ENCODE peak calls at places on chromosomes 3 and 15, in five cellular contexts. One of them, this sample, is unnamed.

GRCh38 chr3:165837801-165838200 is 578 bp upstream of the BCHE start:
- DNase-seq in IMR-90: no peak
- DNase-seq in PC-3: no peak
- DNase-seq in mesenchymal stem cell: no peak
- DNase-seq in SK-N-SH: no peak
- DNase-seq in this sample: no peak

GRCh38 chr3:128549283-128550112 is 56.5 kb upstream of the GATA2 start:
- DNase-seq in IMR-90: peak
- DNase-seq in PC-3: peak
- DNase-seq in SK-N-SH: peak
- DNase-seq in mesenchymal stem cell: peak
- DNase-seq in this sample: no peak

GRCh38 chr3:15339786-15340215 is 7.4 kb upstream of the SH3BP5 start:
- DNase-seq in SK-N-SH: no peak
- DNase-seq in mesenchymal stem cell: peak
- DNase-seq in IMR-90: peak
- DNase-seq in PC-3: peak
- DNase-seq in this sample: no peak

GRCh38 chr15:71761649-71762048 is 48.7 kb upstream of the NR2E3 start:
- DNase-seq in PC-3: peak
- DNase-seq in SK-N-SH: no peak
- DNase-seq in mesenchymal stem cell: peak
- DNase-seq in IMR-90: peak
- DNase-seq in this sample: no peak

GRCh38 chr15:51267047-51267713 is 71.2 kb downstream of the CYP19A1 start:
- DNase-seq in PC-3: no peak
- DNase-seq in SK-N-SH: peak
- DNase-seq in IMR-90: no peak
- DNase-seq in mesenchymal stem cell: peak
- DNase-seq in this sample: no peak

GRCh38 chr15:52213206-52213605 is 22.0 kb upstream of the GNB5 start:
- DNase-seq in PC-3: no peak
- DNase-seq in SK-N-SH: no peak
- DNase-seq in IMR-90: no peak
- DNase-seq in mesenchymal stem cell: no peak
- DNase-seq in this sample: no peak

GRCh38 chr3:50759015-50759414 is 84.3 kb downstream of the DOCK3 start:
- DNase-seq in IMR-90: no peak
- DNase-seq in PC-3: no peak
- DNase-seq in SK-N-SH: no peak
- DNase-seq in mesenchymal stem cell: no peak
- DNase-seq in this sample: no peak

GRCh38 chr3:194450341-194450740 is 36.5 kb downstream of the ATP13A3 start:
- DNase-seq in PC-3: peak
- DNase-seq in IMR-90: no peak
- DNase-seq in mesenchymal stem cell: no peak
- DNase-seq in SK-N-SH: no peak
- DNase-seq in this sample: no peak

GRCh38 chr15:30885814-30886213 is 17.9 kb upstream of the FAN1 start:
- DNase-seq in IMR-90: peak
- DNase-seq in mesenchymal stem cell: peak
- DNase-seq in SK-N-SH: no peak
- DNase-seq in PC-3: peak
- DNase-seq in this sample: no peak

GRCh38 chr3:141981084-141981483 is 104.6 kb downstream of the ATP1B3 start:
- DNase-seq in SK-N-SH: no peak
- DNase-seq in mesenchymal stem cell: no peak
- DNase-seq in PC-3: peak
- DNase-seq in IMR-90: no peak
- DNase-seq in this sample: no peak

GRCh38 chr15:67303490-67304363 is 49.1 kb downstream of the IQCH start:
- DNase-seq in IMR-90: peak
- DNase-seq in mesenchymal stem cell: peak
- DNase-seq in SK-N-SH: peak
- DNase-seq in PC-3: peak
- DNase-seq in this sample: no peak

GRCh38 chr3:101070260-101071121 is 77.3 kb upstream of the ABI3BP start:
- DNase-seq in SK-N-SH: peak
- DNase-seq in PC-3: peak
- DNase-seq in mesenchymal stem cell: peak
- DNase-seq in IMR-90: no peak
- DNase-seq in this sample: peak

GRCh38 chr3:134375542-134376384 is 1.5 kb upstream of the AMOTL2 start:
- DNase-seq in SK-N-SH: no peak
- DNase-seq in IMR-90: no peak
- DNase-seq in mesenchymal stem cell: no peak
- DNase-seq in PC-3: no peak
- DNase-seq in this sample: no peak

GRCh38 chr3:49120438-49121135 is at the start of gene USP19:
- DNase-seq in IMR-90: peak
- DNase-seq in mesenchymal stem cell: peak
- DNase-seq in SK-N-SH: peak
- DNase-seq in PC-3: peak
- DNase-seq in this sample: peak

GRCh38 chr3:143036557-143036956 is 35.2 kb downstream of the U2SURP start:
- DNase-seq in mesenchymal stem cell: peak
- DNase-seq in SK-N-SH: no peak
- DNase-seq in PC-3: no peak
- DNase-seq in IMR-90: no peak
- DNase-seq in this sample: no peak

GRCh38 chr3:136672457-136672856 is 79.7 kb downstream of the STAG1 start:
- DNase-seq in PC-3: no peak
- DNase-seq in mesenchymal stem cell: no peak
- DNase-seq in IMR-90: no peak
- DNase-seq in SK-N-SH: no peak
- DNase-seq in this sample: no peak

GRCh38 chr3:11556234-11556633 is 87.5 kb downstream of the VGLL4 start:
- DNase-seq in PC-3: no peak
- DNase-seq in mesenchymal stem cell: no peak
- DNase-seq in SK-N-SH: no peak
- DNase-seq in IMR-90: no peak
- DNase-seq in this sample: no peak
- H3K27ac ChIP-seq in PC-3: no peak
- H3K27ac ChIP-seq in mesenchymal stem cell: peak
- H3K27ac ChIP-seq in SK-N-SH: no peak
- H3K27ac ChIP-seq in IMR-90: no peak
- H3K27ac ChIP-seq in this sample: no peak

GRCh38 chr3:182469086-182469485 is 324.2 kb upstream of the ATP11B start:
- DNase-seq in SK-N-SH: no peak
- DNase-seq in PC-3: peak
- DNase-seq in IMR-90: no peak
- DNase-seq in mesenchymal stem cell: no peak
- DNase-seq in this sample: no peak

GRCh38 chr3:182470187-182470586 is 323.1 kb upstream of the ATP11B start:
- DNase-seq in IMR-90: no peak
- DNase-seq in mesenchymal stem cell: no peak
- DNase-seq in PC-3: no peak
- DNase-seq in SK-N-SH: no peak
- DNase-seq in this sample: no peak

GRCh38 chr3:182478369-182478768 is 314.9 kb upstream of the ATP11B start:
- DNase-seq in SK-N-SH: no peak
- DNase-seq in PC-3: no peak
- DNase-seq in mesenchymal stem cell: no peak
- DNase-seq in IMR-90: no peak
- DNase-seq in this sample: no peak

GRCh38 chr3:182473191-182473710 is 320.1 kb upstream of the ATP11B start:
- DNase-seq in IMR-90: no peak
- DNase-seq in mesenchymal stem cell: no peak
- DNase-seq in SK-N-SH: no peak
- DNase-seq in PC-3: no peak
- DNase-seq in this sample: no peak
- H2AFZ ChIP-seq in IMR-90: no peak
- H2AFZ ChIP-seq in mesenchymal stem cell: no peak
- H2AFZ ChIP-seq in SK-N-SH: no peak
- H2AFZ ChIP-seq in PC-3: no peak
- H2AFZ ChIP-seq in this sample: no peak

GRCh38 chr3:191376742-191377141 is 46.4 kb upstream of the UTS2B start:
- DNase-seq in mesenchymal stem cell: peak
- DNase-seq in PC-3: peak
- DNase-seq in IMR-90: peak
- DNase-seq in SK-N-SH: no peak
- DNase-seq in this sample: no peak
- H3K27ac ChIP-seq in mesenchymal stem cell: peak
- H3K27ac ChIP-seq in PC-3: peak
- H3K27ac ChIP-seq in IMR-90: peak
- H3K27ac ChIP-seq in SK-N-SH: peak
- H3K27ac ChIP-seq in this sample: no peak

DNA sequence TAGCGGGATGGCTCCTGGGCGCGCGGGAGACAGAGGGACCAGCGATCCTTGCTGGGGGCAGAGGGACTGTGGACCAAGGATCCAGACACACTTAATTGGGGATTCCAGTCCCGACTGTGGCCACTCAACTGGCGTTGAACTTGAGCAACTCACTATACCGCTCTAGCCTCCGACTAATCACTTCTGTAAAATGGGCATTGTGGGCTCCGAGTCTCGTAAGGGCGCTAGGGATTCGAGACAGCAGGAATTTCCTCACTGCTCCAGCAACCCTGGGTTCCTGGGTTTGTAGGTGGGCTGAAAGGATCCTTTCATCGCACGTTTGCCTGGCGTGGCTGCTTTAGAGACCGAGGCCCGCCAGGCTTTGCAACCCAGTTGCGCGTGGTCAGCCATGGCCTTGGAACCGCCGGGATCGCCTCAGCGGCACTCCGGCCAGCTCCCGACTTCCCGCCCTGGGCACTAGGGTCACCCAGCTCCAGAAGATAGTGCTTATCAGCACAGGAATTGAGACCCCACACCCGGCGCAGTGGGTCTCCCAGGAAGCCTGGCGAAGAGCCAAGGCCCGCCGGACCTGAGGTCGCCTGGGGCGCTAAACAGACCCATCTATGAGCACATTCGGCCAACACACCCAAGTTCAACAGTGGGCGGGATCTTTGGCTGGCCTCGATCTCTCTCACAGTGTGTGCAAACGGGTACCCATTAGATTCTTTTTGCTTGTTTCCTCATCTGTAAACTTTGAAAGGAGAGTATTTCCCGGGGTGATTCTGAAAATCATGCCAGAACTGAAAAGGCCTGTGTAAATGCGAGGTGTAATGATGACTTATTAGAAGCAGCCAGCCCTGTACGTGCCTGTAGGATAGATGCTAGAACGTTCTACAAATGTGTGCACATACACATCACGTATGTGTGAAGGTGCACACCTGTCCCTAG is 9.9 kb downstream of the FOXL2 start:
- DNase-seq in IMR-90: no peak
- DNase-seq in SK-N-SH: peak
- DNase-seq in PC-3: no peak
- DNase-seq in mesenchymal stem cell: no peak
- DNase-seq in this sample: no peak
- H2AFZ ChIP-seq in IMR-90: peak
- H2AFZ ChIP-seq in SK-N-SH: no peak
- H2AFZ ChIP-seq in PC-3: peak
- H2AFZ ChIP-seq in mesenchymal stem cell: no peak
- H2AFZ ChIP-seq in this sample: no peak

GRCh38 chr3:179450321-179450720 is 949 bp downstream of the GNB4 start:
- DNase-seq in PC-3: no peak
- DNase-seq in mesenchymal stem cell: peak
- DNase-seq in IMR-90: peak
- DNase-seq in SK-N-SH: no peak
- DNase-seq in this sample: no peak
- H3K27ac ChIP-seq in PC-3: no peak
- H3K27ac ChIP-seq in mesenchymal stem cell: peak
- H3K27ac ChIP-seq in IMR-90: peak
- H3K27ac ChIP-seq in SK-N-SH: peak
- H3K27ac ChIP-seq in this sample: peak

GRCh38 chr15:70714575-70714974 is 48.8 kb downstream of the UACA start:
- DNase-seq in mesenchymal stem cell: no peak
- DNase-seq in PC-3: peak
- DNase-seq in IMR-90: no peak
- DNase-seq in SK-N-SH: no peak
- DNase-seq in this sample: no peak

GRCh38 chr15:70720228-70721016 is 42.9 kb downstream of the UACA start:
- DNase-seq in SK-N-SH: no peak
- DNase-seq in IMR-90: no peak
- DNase-seq in PC-3: no peak
- DNase-seq in mesenchymal stem cell: no peak
- DNase-seq in this sample: no peak

GRCh38 chr15:70713547-70714414 is 49.6 kb downstream of the UACA start:
- DNase-seq in mesenchymal stem cell: peak
- DNase-seq in PC-3: no peak
- DNase-seq in IMR-90: peak
- DNase-seq in SK-N-SH: no peak
- DNase-seq in this sample: no peak

GRCh38 chr15:70717237-70717793 is 46.0 kb downstream of the UACA start:
- DNase-seq in SK-N-SH: no peak
- DNase-seq in mesenchymal stem cell: no peak
- DNase-seq in PC-3: peak
- DNase-seq in IMR-90: peak
- DNase-seq in this sample: no peak

GRCh38 chr15:70715840-70716510 is 47.4 kb downstream of the UACA start:
- DNase-seq in SK-N-SH: no peak
- DNase-seq in PC-3: peak
- DNase-seq in IMR-90: peak
- DNase-seq in mesenchymal stem cell: peak
- DNase-seq in this sample: no peak
- H2AFZ ChIP-seq in SK-N-SH: no peak
- H2AFZ ChIP-seq in PC-3: no peak
- H2AFZ ChIP-seq in IMR-90: no peak
- H2AFZ ChIP-seq in mesenchymal stem cell: no peak
- H2AFZ ChIP-seq in this sample: no peak

DNA sequence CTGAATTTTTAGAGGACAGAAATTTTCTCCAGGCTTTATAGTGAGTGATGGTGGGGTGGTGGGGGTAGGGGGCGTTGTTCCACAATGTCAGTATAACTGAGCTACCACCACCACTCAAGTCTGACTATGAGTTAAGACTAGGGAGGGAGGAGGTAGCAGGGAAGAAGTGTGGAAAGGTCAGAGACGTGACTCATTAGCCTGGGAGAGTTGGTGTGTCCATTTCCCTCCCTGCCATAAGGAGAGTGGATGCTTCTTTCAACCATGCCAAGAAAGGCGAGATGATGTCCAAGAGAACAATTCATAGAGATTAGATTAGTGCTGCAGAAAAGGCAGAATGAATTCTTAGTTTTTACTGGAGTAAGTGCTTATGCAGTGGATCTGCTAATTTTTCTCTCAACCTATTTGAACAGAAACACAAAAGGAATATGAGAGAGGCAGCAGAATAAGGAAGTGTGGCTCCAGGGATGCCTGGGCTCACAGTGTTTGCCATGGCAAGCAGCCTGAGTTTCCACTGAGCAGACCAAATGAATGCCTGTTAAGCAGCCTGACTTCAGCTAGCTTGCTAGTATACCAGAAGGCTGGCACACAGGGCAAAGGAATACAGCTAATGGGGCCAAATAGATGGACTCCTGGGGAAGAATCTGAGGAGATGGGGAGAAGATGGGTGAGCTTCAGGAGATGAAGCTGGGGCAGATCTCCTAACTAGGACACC is 708.9 kb downstream of the NTRK3 start:
- DNase-seq in PC-3: no peak
- DNase-seq in IMR-90: no peak
- DNase-seq in mesenchymal stem cell: no peak
- DNase-seq in SK-N-SH: no peak
- DNase-seq in this sample: no peak
- H3K27ac ChIP-seq in PC-3: no peak
- H3K27ac ChIP-seq in IMR-90: no peak
- H3K27ac ChIP-seq in mesenchymal stem cell: no peak
- H3K27ac ChIP-seq in SK-N-SH: no peak
- H3K27ac ChIP-seq in this sample: no peak

This sample was measured in DND-41.